ENCODE peak calls at places on chromosomes 2 and 18, in seven cellular contexts. B is lung, L is GM13976, O is SK-N-SH, A is PC-3, M is coronary artery, U is A549. J is an unnamed sample.

GRCh38 chr2:60958800-60959199 is 58.7 kb upstream of the PEX13 start:
- DNase-seq in A (peak), U (no peak), B (no peak), O (no peak), M (no peak), L (no peak), J (peak)

GRCh38 chr2:230666446-230666845 is 46.2 kb upstream of the CAB39 start:
- DNase-seq in U (no peak), M (no peak), L (no peak), B (no peak), A (no peak), O (no peak), J (peak)

GRCh38 chr2:198004173-198004572 is 199.8 kb downstream of the PLCL1 start:
- DNase-seq in A (no peak), U (no peak), O (no peak), L (no peak), M (no peak), B (no peak), J (no peak)

GRCh38 chr2:96565111-96565510 is 28.6 kb downstream of the ARID5A start:
- DNase-seq in A (no peak), O (no peak), M (no peak), L (no peak), U (no peak), B (no peak), J (no peak)

GRCh38 chr2:150212722-150213171 is 274.7 kb downstream of the RND3 start:
- DNase-seq in U (no peak), M (no peak), L (no peak), O (no peak), B (no peak), A (no peak), J (no peak)

GRCh38 chr2:201984800-201985525 is 48.7 kb upstream of the FZD7 start:
- DNase-seq in O (peak), L (no peak), A (no peak), M (no peak), U (no peak), B (no peak), J (no peak)

GRCh38 chr2:23637011-23637778 is 252.2 kb downstream of the KLHL29 start:
- DNase-seq in U (no peak), O (peak), B (no peak), L (no peak), A (no peak), M (no peak), J (no peak)

GRCh38 chr18:58392336-58393000 is 236.4 kb downstream of the ALPK2 start:
- DNase-seq in O (no peak), U (no peak), L (no peak), M (peak), B (no peak), A (no peak), J (no peak)

GRCh38 chr2:239178484-239178883 is 222.3 kb downstream of the HDAC4 start:
- DNase-seq in A (no peak), O (no peak), B (no peak), U (no peak), L (no peak), M (peak), J (no peak)

GRCh38 chr2:126827371-126827770 is 71.3 kb upstream of the TEX51 start:
- DNase-seq in A (no peak), O (no peak), B (no peak), M (no peak), L (no peak), U (no peak), J (no peak)

GRCh38 chr2:241867776-241868420 is 1.6 kb upstream of the RTP5 start:
- DNase-seq in U (no peak), M (no peak), O (peak), L (no peak), B (no peak), A (no peak), J (no peak)

GRCh38 chr2:27647289-27647688 is 16.1 kb downstream of the SUPT7L start:
- DNase-seq in O (no peak), B (no peak), L (no peak), A (no peak), U (no peak), M (no peak), J (no peak)

GRCh38 chr2:11498543-11499034 is 32.6 kb upstream of the E2F6 start:
- DNase-seq in L (peak), B (no peak), O (peak), A (peak), M (no peak), U (no peak), J (peak)

GRCh38 chr2:43065871-43066270 is 160.5 kb downstream of the ZFP36L2 start:
- DNase-seq in L (no peak), U (no peak), B (no peak), A (no peak), M (no peak), O (no peak), J (no peak)

GRCh38 chr2:219084791-219085190 is 24.1 kb upstream of the IHH start:
- DNase-seq in B (no peak), M (no peak), L (no peak), U (no peak), O (no peak), A (no peak), J (no peak)

GRCh38 chr2:106192752-106193490 is 1.2 kb downstream of the UXS1 start:
- DNase-seq in B (peak), A (peak), M (no peak), U (peak), O (peak), L (peak), J (peak)

GRCh38 chr2:205094031-205094430 is 548.8 kb downstream of the PARD3B start:
- DNase-seq in A (no peak), M (no peak), B (no peak), L (no peak), U (no peak), O (no peak), J (no peak)

GRCh38 chr2:219517954-219518778 is 3.9 kb downstream of the ASIC4 start:
- DNase-seq in M (no peak), O (no peak), L (no peak), U (no peak), A (no peak), B (no peak), J (no peak)

GRCh38 chr2:85240055-85240454 is 87.7 kb downstream of the TGOLN2 start:
- DNase-seq in L (no peak), B (no peak), U (no peak), M (no peak), O (no peak), A (no peak), J (no peak)

GRCh38 chr2:18544171-18544570 is 16.3 kb downstream of the RDH14 start:
- DNase-seq in O (no peak), B (no peak), U (no peak), M (no peak), A (no peak), L (no peak), J (no peak)

GRCh38 chr2:189613650-189614420 is 33.2 kb upstream of the SLC40A1 start:
- DNase-seq in M (no peak), O (peak), B (no peak), A (no peak), L (no peak), U (no peak), J (no peak)

GRCh38 chr2:211429256-211429655 is 872.9 kb downstream of the CPS1 start:
- DNase-seq in M (no peak), A (no peak), U (no peak), O (no peak), B (no peak), L (no peak), J (no peak)

GRCh38 chr2:9641641-9642040 is 10.8 kb upstream of the YWHAQ start:
- DNase-seq in B (no peak), L (no peak), M (no peak), A (no peak), U (no peak), O (no peak), J (no peak)

GRCh38 chr2:135063210-135063609 is 11.1 kb downstream of the RAB3GAP1 start:
- DNase-seq in U (no peak), L (no peak), A (no peak), M (no peak), B (no peak), O (no peak), J (no peak)

GRCh38 chr2:233728723-233729301 is at the start of gene UGT1A3:
- DNase-seq in O (no peak), A (no peak), L (no peak), B (no peak), U (no peak), M (no peak), J (no peak)

GRCh38 chr18:31454066-31454708 is 6.6 kb downstream of the DSG3 start:
- DNase-seq in U (peak), M (no peak), A (peak), O (no peak), L (no peak), B (no peak), J (peak)

GRCh38 chr2:74374509-74375205 is 5.5 kb downstream of the DCTN1 start:
- DNase-seq in B (peak), A (no peak), L (no peak), M (no peak), U (no peak), O (peak), J (no peak)

GRCh38 chr2:41962912-41963652 is 84.7 kb upstream of the PKDCC start:
- DNase-seq in O (no peak), A (no peak), L (no peak), B (no peak), M (peak), U (no peak), J (no peak)

GRCh38 chr2:152537252-152537651 is 180.0 kb downstream of the PRPF40A start:
- DNase-seq in B (no peak), L (no peak), A (no peak), O (peak), U (no peak), M (no peak), J (no peak)

GRCh38 chr2:180048256-180048655 is 41.2 kb upstream of the CWC22 start:
- DNase-seq in O (no peak), U (no peak), M (no peak), L (no peak), A (no peak), B (no peak), J (no peak)

GRCh38 chr18:24922491-24922890 is 429.5 kb downstream of the ZNF521 start:
- DNase-seq in O (no peak), L (no peak), A (no peak), B (no peak), M (no peak), U (no peak), J (no peak)

GRCh38 chr2:58240595-58240937 is 559 bp downstream of the FANCL start:
- DNase-seq in O (peak), L (no peak), A (peak), B (no peak), U (peak), M (no peak), J (peak)

GRCh38 chr2:68122680-68122964 is 35.1 kb upstream of the PNO1 start:
- DNase-seq in M (no peak), O (no peak), U (no peak), A (no peak), L (no peak), B (no peak), J (no peak)
- TF ChIP-seq CTCF in M (peak), O (no peak), U (no peak), A (no peak), L (no peak), B (no peak), J (no peak)

DNA sequence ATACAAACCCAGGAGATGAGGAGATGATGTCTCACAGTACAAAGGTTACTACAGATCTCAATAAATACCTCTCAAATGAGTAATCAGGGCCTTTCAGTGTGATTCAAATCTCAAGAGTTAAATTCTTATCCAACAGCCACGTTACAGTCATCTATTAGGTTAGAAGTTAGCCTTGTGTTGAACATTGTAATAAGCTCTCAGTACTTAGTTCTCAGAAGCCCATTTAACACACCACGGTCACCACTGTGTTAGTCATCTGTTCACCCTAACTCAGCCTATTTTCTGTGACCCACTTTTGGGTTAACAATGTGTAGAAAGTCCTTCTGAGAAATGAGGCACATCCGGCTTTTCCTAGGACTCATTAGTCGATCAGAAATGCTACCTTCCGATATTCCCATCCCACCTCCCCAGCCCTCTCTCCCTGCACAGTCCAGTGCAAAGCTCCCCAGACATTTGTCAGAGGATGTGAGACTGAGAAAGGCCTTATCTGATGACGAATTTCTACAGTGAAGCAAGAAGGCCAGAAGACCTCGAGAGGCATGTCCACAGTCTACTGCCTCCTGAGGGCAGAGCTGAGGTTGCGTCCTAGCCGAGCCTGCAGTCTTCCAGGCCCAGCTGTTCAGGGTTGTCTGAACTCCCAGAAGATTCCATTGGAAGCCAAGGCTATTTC is 92.5 kb downstream of the ACTR2 start:
- DNase-seq in B (no peak), O (no peak), U (peak), A (peak), M (no peak), L (peak), J (peak)
- TF ChIP-seq CTCF in B (no peak), O (peak), U (peak), A (peak), M (no peak), L (no peak), J (peak)

GRCh38 chr2:110116033-110116710 is 550 bp upstream of the MALL start:
- DNase-seq in A (peak), M (no peak), B (peak), L (peak), U (peak), O (peak), J (peak)
- TF ChIP-seq CTCF in A (peak), M (peak), B (peak), L (no peak), U (peak), O (peak), J (peak)

GRCh38 chr2:69576895-69577294 is 66.6 kb downstream of the AAK1 start:
- DNase-seq in B (no peak), O (no peak), A (no peak), M (no peak), L (no peak), U (no peak), J (no peak)

GRCh38 chr2:69577467-69578200 is 65.9 kb downstream of the AAK1 start:
- DNase-seq in O (no peak), L (no peak), U (no peak), A (no peak), B (no peak), M (no peak), J (no peak)

GRCh38 chr2:69572640-69573039 is 70.9 kb downstream of the AAK1 start:
- DNase-seq in O (no peak), L (no peak), A (peak), B (peak), M (no peak), U (no peak), J (no peak)

GRCh38 chr2:69578201-69578555 is 65.4 kb downstream of the AAK1 start:
- DNase-seq in M (no peak), U (no peak), O (no peak), B (no peak), A (no peak), L (no peak), J (no peak)

DNA sequence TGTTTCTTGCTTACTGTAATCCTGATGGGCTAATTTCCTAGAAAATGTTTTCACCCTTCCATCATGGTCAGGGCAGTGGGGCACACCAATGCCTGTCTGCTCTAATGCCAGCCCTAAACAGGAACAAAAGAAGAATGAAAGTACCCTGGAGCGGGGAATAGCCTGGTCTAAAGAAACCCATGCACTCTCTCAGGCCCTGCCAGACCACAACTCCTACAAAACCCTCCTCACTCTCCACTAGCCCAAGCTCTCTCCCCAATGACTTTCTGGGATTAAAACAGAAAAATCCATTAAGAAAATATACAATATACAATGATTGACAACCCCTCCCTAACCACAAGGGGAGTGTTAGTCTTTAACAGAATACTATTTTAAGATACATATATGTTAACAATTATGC is 67.6 kb downstream of the AAK1 start:
- DNase-seq in U (no peak), L (no peak), B (no peak), A (no peak), O (no peak), M (no peak), J (no peak)
- TF ChIP-seq CTCF in U (no peak), L (no peak), B (no peak), A (no peak), O (no peak), M (no peak), J (no peak)

DNA sequence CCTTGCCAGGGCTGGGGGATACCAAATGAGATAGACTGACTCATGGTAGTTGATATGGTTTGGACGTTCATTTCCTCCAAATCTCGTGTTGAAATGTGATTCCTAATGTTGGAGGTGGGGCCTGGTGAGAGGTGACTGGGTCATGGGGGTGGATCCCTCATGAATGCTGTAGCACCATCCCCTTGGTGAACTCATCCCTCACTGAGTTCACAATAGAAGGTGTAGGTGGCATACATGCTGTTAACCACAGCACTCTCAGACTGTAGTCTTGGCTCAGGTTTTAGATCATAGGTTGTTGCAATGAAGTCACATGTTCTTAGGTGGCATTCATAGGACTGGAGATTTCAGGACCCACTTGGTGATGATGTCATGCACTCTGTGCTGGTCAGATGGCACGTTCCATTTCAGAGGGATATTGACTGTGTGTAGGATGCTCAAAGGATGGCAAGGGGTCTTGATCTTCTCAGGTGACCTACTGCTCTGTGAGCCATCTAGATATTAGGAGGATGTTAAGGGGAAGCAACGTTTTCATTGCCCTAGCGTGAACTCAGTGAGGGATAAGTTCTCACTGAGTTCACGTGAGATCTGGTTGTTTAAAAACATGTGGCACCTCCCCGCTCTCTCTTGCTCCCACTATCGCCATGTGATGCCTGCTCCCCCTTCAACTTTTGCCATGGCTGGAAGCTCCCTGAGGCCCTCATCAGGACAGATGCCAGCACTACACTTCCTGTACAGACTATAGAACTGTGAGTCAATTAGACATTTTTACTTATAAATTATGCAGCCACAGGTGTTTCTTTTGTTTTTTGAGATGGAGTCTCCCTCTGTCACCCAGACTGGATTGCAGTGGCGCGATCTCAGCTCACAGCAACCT is 73.8 kb upstream of the ACAA2 start:
- DNase-seq in M (peak), A (peak), U (no peak), L (no peak), O (no peak), B (no peak), J (no peak)
- TF ChIP-seq CTCF in M (no peak), A (no peak), U (no peak), L (peak), O (peak), B (no peak), J (no peak)

DNA sequence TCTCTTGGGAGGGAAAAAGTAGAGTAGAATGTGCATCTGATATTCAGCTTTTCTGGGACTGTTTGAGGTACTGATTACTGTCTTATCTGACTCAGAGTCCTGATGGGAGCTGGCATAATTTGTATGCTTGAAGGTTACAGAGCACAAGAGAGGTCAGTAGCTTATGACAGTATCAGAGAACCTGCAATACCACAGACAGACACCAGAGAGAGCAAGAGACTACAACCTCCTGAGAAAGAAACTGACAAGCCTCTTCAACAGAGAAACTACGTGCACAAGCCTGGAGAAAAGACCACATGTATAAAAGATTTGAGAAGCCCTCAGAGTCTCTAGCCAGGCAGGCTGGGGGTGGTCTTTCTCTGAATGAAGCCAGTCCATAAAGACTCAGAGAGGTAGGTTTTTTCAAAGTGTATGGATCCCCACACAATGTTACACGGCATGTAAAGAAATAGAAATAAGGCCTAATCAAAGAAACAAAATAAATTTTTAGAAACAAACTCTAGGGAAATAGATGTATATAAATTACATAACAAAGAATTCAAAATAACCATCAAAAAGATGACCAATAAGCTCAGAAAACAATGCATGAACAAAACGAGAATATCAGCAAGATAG is 568.3 kb downstream of the LRRTM4 start:
- DNase-seq in L (no peak), B (peak), A (peak), U (no peak), M (no peak), O (peak), J (peak)
- TF ChIP-seq CTCF in L (peak), B (peak), A (peak), U (peak), M (no peak), O (peak), J (peak)

GRCh38 chr2:66813525-66813924 is 378.6 kb downstream of the MEIS1 start:
- DNase-seq in M (no peak), B (no peak), A (no peak), U (no peak), O (no peak), L (no peak), J (no peak)

GRCh38 chr2:66813976-66814375 is 379.1 kb downstream of the MEIS1 start:
- DNase-seq in B (no peak), M (no peak), L (no peak), U (no peak), A (no peak), O (no peak), J (no peak)

GRCh38 chr2:66815886-66816285 is 381.0 kb downstream of the MEIS1 start:
- DNase-seq in B (no peak), M (no peak), O (no peak), L (no peak), U (no peak), A (no peak), J (no peak)

DNA sequence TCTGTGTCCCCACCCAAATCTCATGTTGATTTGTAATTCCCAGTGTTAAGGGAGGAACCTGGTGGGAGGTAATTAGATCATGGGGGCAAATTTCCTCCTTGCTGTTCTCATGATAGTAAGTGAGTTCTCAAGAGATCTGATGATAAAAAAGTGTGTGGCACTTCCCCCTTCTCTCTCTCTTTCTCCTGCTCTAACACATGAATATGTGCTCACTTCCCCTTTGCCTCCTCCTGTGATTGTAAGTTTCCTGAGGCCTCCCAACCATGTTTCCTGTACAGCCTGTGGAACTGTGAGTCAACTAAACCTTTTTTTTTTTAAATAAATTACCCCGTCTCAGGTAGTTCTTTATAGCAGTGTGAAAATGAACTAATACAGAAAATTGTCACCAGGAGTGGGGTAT is 380.0 kb downstream of the MEIS1 start:
- DNase-seq in M (no peak), U (no peak), A (no peak), O (no peak), B (no peak), L (no peak), J (no peak)
- TF ChIP-seq CTCF in M (no peak), U (no peak), A (no peak), O (no peak), B (no peak), L (no peak), J (no peak)

GRCh38 chr2:40184551-40184950 is 267.3 kb downstream of the SLC8A1 start:
- DNase-seq in U (no peak), B (no peak), O (no peak), A (no peak), L (no peak), M (no peak), J (no peak)
- TF ChIP-seq CTCF in U (no peak), B (no peak), O (no peak), A (no peak), L (no peak), M (no peak), J (no peak)

J was measured in MCF 10A.